ENCODE peak calls at places on chromosomes 3 and 15, in seven cellular contexts. O is tibial nerve, J is right lobe of liver, R is progenitor cell of endocrine pancreas, U is mucosa of descending colon, A is brain microvascular endothelial cell, X is fibroblast of the aortic adventitia. C is an unnamed sample.

GRCh38 chr3:149227591-149228268 is 6.1 kb upstream of the CP start:
- DNase-seq in O (no peak), J (no peak), R (no peak), U (no peak), A (no peak), X (peak; percentile 10), C (no peak)

GRCh38 chr15:26736502-26737248 is 36.2 kb downstream of the GABRB3 start:
- DNase-seq in O (no peak), J (no peak), R (no peak), U (no peak), A (no peak), X (no peak), C (no peak)

GRCh38 chr3:183650554-183650953 is 15.1 kb downstream of the KLHL24 start:
- DNase-seq in O (no peak), J (no peak), R (no peak), U (no peak), A (peak; percentile 49), X (no peak), C (no peak)

GRCh38 chr15:36645106-36645505 is 65.7 kb downstream of the CDIN1 start:
- DNase-seq in O (no peak), J (no peak), R (no peak), U (no peak), A (no peak), X (peak; percentile 48), C (no peak)

GRCh38 chr3:174822320-174822719 is 36.8 kb upstream of the NAALADL2 start:
- DNase-seq in O (no peak), J (no peak), R (no peak), U (no peak), A (no peak), X (no peak), C (no peak)

GRCh38 chr3:23590424-23590823 is 215.3 kb upstream of the UBE2E1 start:
- DNase-seq in O (no peak), J (no peak), R (no peak), U (no peak), A (no peak), X (no peak), C (no peak)

GRCh38 chr3:120265989-120266388 is 19.0 kb downstream of the GPR156 start:
- DNase-seq in O (no peak), J (no peak), R (no peak), U (no peak), A (no peak), X (no peak), C (no peak)

GRCh38 chr15:52021128-52021671 is 2.2 kb downstream of the MAPK6 start:
- DNase-seq in O (no peak), J (no peak), R (no peak), U (no peak), A (peak; percentile 92), X (peak; percentile 95), C (no peak)

GRCh38 chr3:21944251-21944650 is 193.2 kb upstream of the ZNF385D start:
- DNase-seq in O (no peak), J (no peak), R (no peak), U (no peak), A (peak; percentile 27), X (peak; percentile 12), C (no peak)

GRCh38 chr3:29576675-29577074 is 295.8 kb downstream of the RBMS3 start:
- DNase-seq in O (no peak), J (no peak), R (no peak), U (no peak), A (no peak), X (no peak), C (no peak)

GRCh38 chr3:77319711-77320110 is 279.8 kb downstream of the ROBO2 start:
- DNase-seq in O (no peak), J (no peak), R (no peak), U (no peak), A (peak; percentile 16), X (no peak), C (no peak)

GRCh38 chr3:89795506-89795905 is 688.1 kb downstream of the EPHA3 start:
- DNase-seq in O (no peak), J (no peak), R (no peak), U (no peak), A (no peak), X (no peak), C (no peak)

GRCh38 chr15:34951993-34952392 is 17.5 kb downstream of the AQR start:
- DNase-seq in O (no peak), J (no peak), R (no peak), U (no peak), A (no peak), X (peak; percentile 71), C (no peak)

GRCh38 chr3:45173776-45174175 is 27.6 kb upstream of the CDCP1 start:
- DNase-seq in O (no peak), J (no peak), R (no peak), U (no peak), A (no peak), X (no peak), C (no peak)

GRCh38 chr3:124658270-124658669 is 72.0 kb upstream of the UMPS start:
- DNase-seq in O (no peak), J (no peak), R (no peak), U (no peak), A (no peak), X (no peak), C (no peak)

GRCh38 chr3:5376761-5377160 is 189.3 kb downstream of the EDEM1 start:
- DNase-seq in O (no peak), J (no peak), R (peak; percentile 33), U (peak; percentile 68), A (no peak), X (no peak), C (peak; percentile 71)

GRCh38 chr3:153552887-153553604 is 391.0 kb downstream of the RAP2B start:
- DNase-seq in O (no peak), J (no peak), R (no peak), U (no peak), A (no peak), X (no peak), C (no peak)

GRCh38 chr3:26376131-26376530 is 246.4 kb upstream of the LRRC3B start:
- DNase-seq in O (no peak), J (no peak), R (no peak), U (no peak), A (no peak), X (no peak), C (no peak)

GRCh38 chr3:123642182-123642956 is 57.5 kb upstream of the HACD2 start:
- DNase-seq in O (peak; percentile 42), J (peak; percentile 58), R (peak; percentile 38), U (peak; percentile 78), A (peak; percentile 96), X (peak; percentile 89), C (no peak)

GRCh38 chr15:68304611-68305337 is 27.2 kb downstream of the FEM1B start:
- DNase-seq in O (no peak), J (no peak), R (no peak), U (no peak), A (no peak), X (no peak), C (no peak)

GRCh38 chr3:75254685-75255084 is 409.4 kb upstream of the FRG2C start:
- DNase-seq in O (no peak), J (no peak), R (no peak), U (no peak), A (no peak), X (no peak), C (no peak)

GRCh38 chr3:129312021-129312639 is 33.5 kb downstream of the HMCES start:
- DNase-seq in O (no peak), J (no peak), R (no peak), U (no peak), A (no peak), X (peak; percentile 7), C (no peak)

GRCh38 chr3:154776549-154777230 is 303.4 kb upstream of the MME start:
- DNase-seq in O (no peak), J (no peak), R (no peak), U (no peak), A (no peak), X (no peak), C (no peak)

GRCh38 chr3:111285691-111286090 is 214.1 kb downstream of the NECTIN3 start:
- DNase-seq in O (no peak), J (no peak), R (no peak), U (no peak), A (no peak), X (no peak), C (no peak)

GRCh38 chr15:43903864-43904290 is 77.1 kb downstream of the WDR76 start:
- DNase-seq in O (no peak), J (no peak), R (peak; percentile 69), U (peak; percentile 25), A (peak; percentile 52), X (peak; percentile 67), C (no peak)

GRCh38 chr3:127779747-127780146 is 42.6 kb downstream of the MGLL start:
- DNase-seq in O (no peak), J (no peak), R (no peak), U (peak; percentile 8), A (no peak), X (peak; percentile 21), C (no peak)
- TF ChIP-seq CTCF in O (no peak), J (no peak), R (no peak), U (no peak), A (no peak), X (no peak), C (no peak)

GRCh38 chr3:59327324-59327939 is 277.6 kb upstream of the CFAP20DC start:
- DNase-seq in O (no peak), J (no peak), R (no peak), U (no peak), A (peak; percentile 66), X (peak; percentile 82), C (no peak)

GRCh38 chr3:59321881-59322540 is 272.2 kb upstream of the CFAP20DC start:
- DNase-seq in O (no peak), J (no peak), R (no peak), U (no peak), A (no peak), X (no peak), C (no peak)

GRCh38 chr3:59326246-59327024 is 276.6 kb upstream of the CFAP20DC start:
- DNase-seq in O (no peak), J (no peak), R (no peak), U (no peak), A (no peak), X (no peak), C (no peak)
- TF ChIP-seq CTCF in O (no peak), J (no peak), R (peak; percentile 38), U (no peak), A (peak; percentile 57), X (peak; percentile 23), C (peak; percentile 32)

GRCh38 chr3:64846009-64846408 is 158.2 kb upstream of the ADAMTS9 start:
- DNase-seq in O (no peak), J (no peak), R (no peak), U (no peak), A (no peak), X (no peak), C (no peak)
- TF ChIP-seq CTCF in O (no peak), J (no peak), R (no peak), U (no peak), A (no peak), X (no peak), C (no peak)

DNA sequence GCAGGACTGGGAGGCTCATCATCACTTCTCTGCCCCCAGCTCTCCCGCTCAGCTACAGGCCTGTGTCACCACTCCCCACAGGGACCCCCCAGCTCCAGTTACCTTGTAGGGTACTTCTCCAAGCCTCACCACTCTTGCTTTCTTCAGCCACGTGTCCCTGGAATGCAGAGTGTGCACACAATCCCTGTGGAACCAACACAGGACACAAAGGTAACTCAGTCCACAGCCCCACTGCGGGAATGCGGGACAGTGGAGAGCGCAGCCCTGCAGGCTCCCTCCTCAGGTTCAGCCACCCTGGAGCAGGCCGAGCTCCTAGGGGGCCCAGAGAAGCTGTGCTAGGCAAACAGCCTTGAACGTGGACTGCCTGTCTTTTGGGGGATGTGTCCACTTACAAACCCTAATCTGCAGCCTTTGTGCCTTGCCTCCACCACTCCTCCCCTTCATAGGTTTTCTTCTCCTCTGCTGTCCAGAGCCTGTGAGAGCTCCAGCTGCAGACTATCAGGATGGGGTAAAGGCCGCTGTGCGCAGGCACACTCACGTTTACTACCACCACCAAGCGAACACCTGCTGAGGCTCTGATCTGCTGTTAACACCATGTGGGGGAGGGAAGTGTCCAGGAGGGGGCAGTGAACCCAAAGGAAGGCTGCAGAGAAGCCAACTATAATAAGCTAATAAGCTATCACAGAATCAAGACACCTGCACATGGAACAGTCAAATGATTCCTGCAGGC is 26.0 kb downstream of the XPC start:
- DNase-seq in O (no peak), J (no peak), R (no peak), U (no peak), A (no peak), X (no peak), C (no peak)
- TF ChIP-seq CTCF in O (no peak), J (no peak), R (no peak), U (no peak), A (peak; percentile 56), X (peak; percentile 27), C (peak; percentile 39)